ENCODE peak calls at places on chromosomes 5 and 9, in seven cellular contexts. One of them, this sample, is unnamed.

GRCh38 chr9:69637801-69638200 is 34.4 kb downstream of the APBA1 start:
- DNase-seq in posterior cingulate gyrus: no peak
- DNase-seq in SW480: no peak
- DNase-seq in NCI-H1092 treated with DMSO at 0.1 percent for 48 hours: no peak
- DNase-seq in AG04449: no peak
- DNase-seq in M059J: peak
- DNase-seq in HepG2: no peak
- DNase-seq in this sample: no peak

GRCh38 chr9:132459661-132460060 is 49.6 kb downstream of the CFAP77 start:
- DNase-seq in SW480: no peak
- DNase-seq in M059J: no peak
- DNase-seq in NCI-H1092 treated with DMSO at 0.1 percent for 48 hours: no peak
- DNase-seq in HepG2: no peak
- DNase-seq in AG04449: no peak
- DNase-seq in posterior cingulate gyrus: no peak
- DNase-seq in this sample: no peak

GRCh38 chr9:124054671-124055212 is 43.2 kb downstream of the LHX2 start:
- DNase-seq in posterior cingulate gyrus: no peak
- DNase-seq in HepG2: peak
- DNase-seq in M059J: peak
- DNase-seq in SW480: peak
- DNase-seq in NCI-H1092 treated with DMSO at 0.1 percent for 48 hours: no peak
- DNase-seq in AG04449: no peak
- DNase-seq in this sample: no peak

GRCh38 chr9:87266697-87267096 is 231.0 kb upstream of the DAPK1 start:
- DNase-seq in NCI-H1092 treated with DMSO at 0.1 percent for 48 hours: no peak
- DNase-seq in posterior cingulate gyrus: no peak
- DNase-seq in SW480: no peak
- DNase-seq in M059J: no peak
- DNase-seq in AG04449: no peak
- DNase-seq in HepG2: no peak
- DNase-seq in this sample: no peak

GRCh38 chr5:179284751-179285191 is 60.5 kb downstream of the ADAMTS2 start:
- DNase-seq in HepG2: no peak
- DNase-seq in posterior cingulate gyrus: peak
- DNase-seq in SW480: no peak
- DNase-seq in M059J: no peak
- DNase-seq in AG04449: no peak
- DNase-seq in NCI-H1092 treated with DMSO at 0.1 percent for 48 hours: no peak
- DNase-seq in this sample: no peak

GRCh38 chr5:179110528-179110927 is 50.4 kb downstream of the ZNF354C start:
- DNase-seq in HepG2: no peak
- DNase-seq in SW480: no peak
- DNase-seq in posterior cingulate gyrus: no peak
- DNase-seq in AG04449: no peak
- DNase-seq in NCI-H1092 treated with DMSO at 0.1 percent for 48 hours: no peak
- DNase-seq in M059J: no peak
- DNase-seq in this sample: no peak

GRCh38 chr9:68555416-68555815 is 14.7 kb upstream of the TMEM252 start:
- DNase-seq in HepG2: no peak
- DNase-seq in SW480: no peak
- DNase-seq in NCI-H1092 treated with DMSO at 0.1 percent for 48 hours: no peak
- DNase-seq in posterior cingulate gyrus: no peak
- DNase-seq in AG04449: no peak
- DNase-seq in M059J: no peak
- DNase-seq in this sample: no peak

GRCh38 chr5:57106661-57107060 is 67.2 kb upstream of the GPBP1 start:
- DNase-seq in M059J: no peak
- DNase-seq in AG04449: no peak
- DNase-seq in posterior cingulate gyrus: no peak
- DNase-seq in SW480: no peak
- DNase-seq in HepG2: no peak
- DNase-seq in NCI-H1092 treated with DMSO at 0.1 percent for 48 hours: no peak
- DNase-seq in this sample: no peak

GRCh38 chr5:537621-538071 is 13.4 kb upstream of the SLC9A3 start:
- DNase-seq in NCI-H1092 treated with DMSO at 0.1 percent for 48 hours: no peak
- DNase-seq in posterior cingulate gyrus: no peak
- DNase-seq in SW480: no peak
- DNase-seq in M059J: no peak
- DNase-seq in AG04449: no peak
- DNase-seq in HepG2: no peak
- DNase-seq in this sample: no peak

GRCh38 chr5:172728481-172729241 is 42.3 kb downstream of the DUSP1 start:
- DNase-seq in M059J: no peak
- DNase-seq in NCI-H1092 treated with DMSO at 0.1 percent for 48 hours: no peak
- DNase-seq in AG04449: no peak
- DNase-seq in SW480: no peak
- DNase-seq in HepG2: no peak
- DNase-seq in posterior cingulate gyrus: no peak
- DNase-seq in this sample: no peak

GRCh38 chr5:75510836-75511434 is 494 bp downstream of the CERT1 start:
- DNase-seq in posterior cingulate gyrus: peak
- DNase-seq in SW480: peak
- DNase-seq in NCI-H1092 treated with DMSO at 0.1 percent for 48 hours: peak
- DNase-seq in AG04449: no peak
- DNase-seq in M059J: no peak
- DNase-seq in HepG2: peak
- DNase-seq in this sample: peak

GRCh38 chr9:111914749-111915424 is 18.3 kb downstream of the UGCG start:
- DNase-seq in NCI-H1092 treated with DMSO at 0.1 percent for 48 hours: peak
- DNase-seq in HepG2: no peak
- DNase-seq in posterior cingulate gyrus: no peak
- DNase-seq in M059J: no peak
- DNase-seq in SW480: no peak
- DNase-seq in AG04449: no peak
- DNase-seq in this sample: peak

GRCh38 chr9:71663931-71664459 is 104.3 kb downstream of the CEMIP2 start:
- DNase-seq in HepG2: peak
- DNase-seq in posterior cingulate gyrus: no peak
- DNase-seq in M059J: peak
- DNase-seq in SW480: peak
- DNase-seq in NCI-H1092 treated with DMSO at 0.1 percent for 48 hours: no peak
- DNase-seq in AG04449: no peak
- DNase-seq in this sample: no peak

GRCh38 chr5:170268884-170269283 is 28.7 kb downstream of the LCP2 start:
- DNase-seq in M059J: no peak
- DNase-seq in SW480: no peak
- DNase-seq in HepG2: no peak
- DNase-seq in posterior cingulate gyrus: no peak
- DNase-seq in NCI-H1092 treated with DMSO at 0.1 percent for 48 hours: no peak
- DNase-seq in AG04449: no peak
- DNase-seq in this sample: no peak

GRCh38 chr9:98101868-98102273 is 17.2 kb downstream of the TRIM14 start:
- DNase-seq in posterior cingulate gyrus: no peak
- DNase-seq in HepG2: no peak
- DNase-seq in M059J: no peak
- DNase-seq in SW480: no peak
- DNase-seq in NCI-H1092 treated with DMSO at 0.1 percent for 48 hours: peak
- DNase-seq in AG04449: no peak
- DNase-seq in this sample: peak

GRCh38 chr9:126009047-126009446 is 261.9 kb downstream of the PBX3 start:
- DNase-seq in AG04449: no peak
- DNase-seq in SW480: no peak
- DNase-seq in M059J: no peak
- DNase-seq in posterior cingulate gyrus: no peak
- DNase-seq in HepG2: no peak
- DNase-seq in NCI-H1092 treated with DMSO at 0.1 percent for 48 hours: no peak
- DNase-seq in this sample: no peak

GRCh38 chr9:88523056-88523455 is 11.9 kb upstream of the NXNL2 start:
- DNase-seq in M059J: peak
- DNase-seq in AG04449: no peak
- DNase-seq in NCI-H1092 treated with DMSO at 0.1 percent for 48 hours: no peak
- DNase-seq in SW480: peak
- DNase-seq in HepG2: no peak
- DNase-seq in posterior cingulate gyrus: no peak
- DNase-seq in this sample: no peak

GRCh38 chr5:32339198-32339597 is 26.5 kb upstream of the MTMR12 start:
- DNase-seq in posterior cingulate gyrus: no peak
- DNase-seq in NCI-H1092 treated with DMSO at 0.1 percent for 48 hours: no peak
- DNase-seq in M059J: peak
- DNase-seq in HepG2: no peak
- DNase-seq in AG04449: no peak
- DNase-seq in SW480: no peak
- DNase-seq in this sample: peak

GRCh38 chr9:4048441-4048840 is 251.4 kb downstream of the GLIS3 start:
- DNase-seq in HepG2: no peak
- DNase-seq in NCI-H1092 treated with DMSO at 0.1 percent for 48 hours: peak
- DNase-seq in SW480: peak
- DNase-seq in AG04449: no peak
- DNase-seq in M059J: peak
- DNase-seq in posterior cingulate gyrus: no peak
- DNase-seq in this sample: no peak

GRCh38 chr5:35229076-35230042 is 928 bp downstream of the PRLR start:
- DNase-seq in AG04449: no peak
- DNase-seq in HepG2: peak
- DNase-seq in M059J: peak
- DNase-seq in SW480: peak
- DNase-seq in posterior cingulate gyrus: no peak
- DNase-seq in NCI-H1092 treated with DMSO at 0.1 percent for 48 hours: peak
- DNase-seq in this sample: peak

GRCh38 chr5:151251001-151251551 is 1.9 kb upstream of the GM2A start:
- DNase-seq in NCI-H1092 treated with DMSO at 0.1 percent for 48 hours: no peak
- DNase-seq in AG04449: no peak
- DNase-seq in posterior cingulate gyrus: no peak
- DNase-seq in HepG2: peak
- DNase-seq in SW480: no peak
- DNase-seq in M059J: no peak
- DNase-seq in this sample: no peak

GRCh38 chr5:157862183-157862851 is 3.4 kb upstream of the CLINT1 start:
- DNase-seq in SW480: no peak
- DNase-seq in posterior cingulate gyrus: no peak
- DNase-seq in NCI-H1092 treated with DMSO at 0.1 percent for 48 hours: no peak
- DNase-seq in HepG2: no peak
- DNase-seq in AG04449: no peak
- DNase-seq in M059J: no peak
- DNase-seq in this sample: no peak

GRCh38 chr5:77143998-77144836 is 57.1 kb upstream of the ZBED3 start:
- DNase-seq in HepG2: peak
- DNase-seq in NCI-H1092 treated with DMSO at 0.1 percent for 48 hours: peak
- DNase-seq in SW480: peak
- DNase-seq in posterior cingulate gyrus: peak
- DNase-seq in AG04449: peak
- DNase-seq in M059J: peak
- DNase-seq in this sample: peak

This sample was measured in NCI-H524.